ENCODE peak calls at places on chromosomes 6 and 20, in six cellular contexts. S is breast epithelium, U is ovary, L is heart right ventricle, H is HepG2, J is astrocyte of the spinal cord. C is an unnamed sample.

GRCh38 chr6:137197684-137198645 is 21.2 kb downstream of the IFNGR1 start:
- DNase-seq in J (no peak), U (no peak), S (no peak), H (no peak), L (no peak), C (no peak)

GRCh38 chr6:125598422-125598821 is 151.0 kb upstream of the HEY2 start:
- DNase-seq in J (peak; percentile 67), H (no peak), L (peak; percentile 39), S (peak; percentile 50), U (no peak), C (peak; percentile 66)

GRCh38 chr6:134588267-134588666 is 270.4 kb upstream of the SGK1 start:
- DNase-seq in H (no peak), L (no peak), S (no peak), U (no peak), J (no peak), C (no peak)

GRCh38 chr6:137227872-137228302 is 8.7 kb upstream of the IFNGR1 start:
- DNase-seq in S (no peak), L (no peak), H (no peak), U (no peak), J (no peak), C (no peak)

GRCh38 chr6:3406362-3406809 is 50.5 kb downstream of the SLC22A23 start:
- DNase-seq in U (no peak), H (no peak), J (no peak), L (no peak), S (no peak), C (no peak)

GRCh38 chr6:1970151-1970561 is 275.2 kb downstream of the GMDS start:
- DNase-seq in L (no peak), H (no peak), U (no peak), J (no peak), S (no peak), C (no peak)

GRCh38 chr6:127343753-127344659 is 597 bp upstream of the ECHDC1 start:
- DNase-seq in L (no peak), U (no peak), J (peak; percentile 55), S (no peak), H (peak; percentile 25), C (no peak)

GRCh38 chr6:90199900-90200299 is 96.7 kb downstream of the BACH2 start:
- DNase-seq in J (no peak), S (no peak), H (no peak), U (no peak), L (no peak), C (no peak)

GRCh38 chr6:33359331-33359730 is 32.3 kb upstream of the KIFC1 start:
- DNase-seq in L (no peak), S (no peak), U (no peak), H (no peak), J (no peak), C (no peak)

GRCh38 chr6:4698901-4699659 is 77.1 kb upstream of the CDYL start:
- DNase-seq in L (no peak), U (no peak), H (no peak), J (peak; percentile 15), S (no peak), C (no peak)

GRCh38 chr20:8523684-8524083 is 391.6 kb downstream of the PLCB1 start:
- DNase-seq in L (no peak), U (no peak), H (no peak), J (no peak), S (no peak), C (no peak)

GRCh38 chr6:39961178-39961577 is 26.9 kb upstream of the MOCS1 start:
- DNase-seq in S (no peak), L (peak; percentile 30), H (no peak), J (no peak), U (no peak), C (peak; percentile 44)

GRCh38 chr6:133809406-133809805 is 79.5 kb upstream of the TCF21 start:
- DNase-seq in H (no peak), L (no peak), U (no peak), J (peak; percentile 19), S (no peak), C (peak; percentile 54)

DNA sequence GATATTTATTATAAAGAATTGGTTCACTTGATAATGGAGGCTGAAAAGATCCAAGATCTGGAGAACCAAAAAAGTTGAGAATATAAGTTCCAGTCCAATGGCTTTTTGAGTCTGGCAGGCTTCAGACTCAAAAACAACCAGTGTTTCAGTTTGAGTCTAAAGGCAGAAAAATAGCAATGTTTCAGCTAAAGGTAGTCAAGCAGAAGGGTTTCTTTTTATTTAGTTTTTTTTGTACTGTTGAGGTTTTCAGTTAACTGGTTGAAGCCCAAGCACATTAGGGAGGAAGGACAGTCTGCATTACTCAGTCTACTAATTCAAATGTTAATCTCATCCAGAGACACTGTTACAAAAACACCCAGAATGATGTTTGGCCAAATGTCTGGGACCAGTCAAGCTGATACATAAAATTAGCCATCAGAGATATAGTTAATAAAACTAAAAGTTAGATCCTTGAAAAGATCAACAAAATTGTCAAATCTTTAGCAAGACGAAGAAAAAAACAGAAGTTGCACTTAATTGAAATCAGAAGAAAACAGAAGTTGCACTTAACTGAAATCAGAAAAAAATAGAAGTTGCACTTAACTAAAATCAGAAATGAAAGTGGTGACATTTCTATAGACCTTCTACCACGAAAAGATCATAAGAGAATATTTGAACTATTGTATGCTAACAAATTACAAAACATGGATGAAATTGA is 980.3 kb upstream of the FLRT3 start:
- DNase-seq in L (no peak), S (no peak), U (no peak), H (no peak), J (no peak), C (no peak)
- H3K4me3 ChIP-seq in L (no peak overlapping the region), S (no peak overlapping the region), U (no peak overlapping the region), H (no peak overlapping the region), J (no peak overlapping the region), C (no peak overlapping the region)

DNA sequence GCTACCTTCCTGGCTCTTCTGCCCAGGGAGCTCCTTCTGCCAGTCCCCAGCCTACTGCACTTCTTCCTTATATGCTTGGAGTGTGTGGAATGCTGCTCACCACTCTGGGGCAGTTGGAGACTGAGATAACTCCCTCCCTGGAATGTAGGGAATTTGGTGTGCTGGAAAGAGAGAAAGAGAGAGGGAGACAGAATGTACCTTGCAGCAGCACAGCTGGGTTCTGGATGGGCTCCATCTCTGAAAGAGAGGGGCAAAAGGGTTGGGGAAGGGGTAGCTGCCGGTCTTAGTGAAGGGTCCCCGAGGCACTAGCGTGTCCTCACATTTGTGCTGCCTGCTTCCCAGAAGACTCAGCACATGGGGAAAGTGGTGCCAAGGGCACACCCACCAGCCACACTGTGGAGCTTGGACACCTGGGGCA is 40.2 kb upstream of the DDR1 start:
- DNase-seq in U (no peak), J (no peak), L (no peak), H (peak; percentile 40), S (peak; percentile 68), C (no peak)
- TF ChIP-seq CTCF in U (no peak), J (no peak), L (no peak), H (peak; percentile 34), S (no peak), C (no peak)

DNA sequence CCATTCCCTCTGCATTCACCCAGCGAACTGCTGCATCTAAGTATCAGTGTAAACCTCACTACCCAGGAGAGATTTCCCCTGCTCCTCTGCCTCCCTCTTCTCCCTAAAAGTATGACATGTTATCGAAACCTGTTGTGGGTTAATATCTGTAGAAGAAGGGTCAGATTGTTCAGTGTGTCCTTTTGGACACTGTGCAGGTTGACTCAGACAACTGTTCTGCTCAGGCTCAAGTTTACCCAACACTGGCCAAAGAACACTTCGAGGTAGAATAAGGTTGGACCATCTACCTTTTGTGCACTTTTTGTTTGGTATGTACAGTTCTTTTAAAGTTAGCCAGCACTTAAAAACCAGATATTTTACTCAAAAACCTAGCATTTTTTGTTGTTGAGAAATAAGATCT is 4.6 kb downstream of the NT5DC1 start:
- DNase-seq in U (no peak), L (no peak), J (no peak), H (peak; percentile 70), S (no peak), C (no peak)
- H3K4me3 ChIP-seq in U (no peak overlapping the region), L (no peak overlapping the region), J (no peak overlapping the region), H (peak overlapping the region; percentile 41), S (no peak overlapping the region), C (no peak overlapping the region)

DNA sequence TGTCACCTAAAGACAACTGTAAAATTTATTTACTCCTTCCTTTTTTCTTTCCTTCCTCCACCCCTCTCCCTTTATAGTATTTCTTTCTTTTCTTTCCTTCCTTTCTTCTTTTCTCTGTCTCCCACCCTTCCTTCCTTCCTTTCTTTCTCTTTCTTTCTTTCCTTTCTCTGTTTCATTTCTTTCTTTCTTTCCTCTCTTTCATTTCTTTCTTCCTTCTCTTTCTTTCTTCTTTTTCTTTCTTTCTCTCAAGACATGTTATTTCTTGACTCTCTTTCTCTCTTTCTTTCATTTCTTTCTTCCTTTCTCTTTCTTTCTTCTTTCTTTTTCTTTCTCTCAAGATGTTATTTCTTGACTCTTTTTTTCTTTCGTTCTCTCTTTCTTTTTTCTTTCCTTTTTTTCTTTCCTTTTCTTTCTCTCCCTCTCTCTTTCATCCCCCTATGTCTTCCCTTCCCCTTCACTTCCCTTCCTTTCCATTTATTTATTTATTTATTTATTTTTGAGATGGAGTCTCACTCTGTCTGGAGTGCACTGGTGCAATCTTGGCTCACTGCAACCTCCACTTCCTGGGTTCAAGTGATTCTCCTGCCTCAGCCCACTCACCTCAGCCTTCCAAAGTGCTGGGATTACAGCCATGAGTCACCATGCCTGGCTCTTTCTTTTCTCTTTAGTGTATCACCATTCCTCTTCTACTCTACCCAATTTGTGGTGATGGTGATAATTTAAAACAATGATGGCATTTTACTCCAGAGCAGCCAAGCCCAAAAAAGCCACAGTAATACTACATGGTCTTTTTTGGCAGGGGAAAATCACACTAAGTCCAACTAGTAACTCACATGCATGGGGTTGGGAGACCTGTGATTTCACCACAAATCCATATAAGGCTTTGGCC is 188.2 kb downstream of the ADGRG6 start:
- DNase-seq in J (peak; percentile 47), H (no peak), L (no peak), U (no peak), S (no peak), C (no peak)
- TF ChIP-seq CTCF in J (no peak), H (no peak), L (no peak), U (no peak), S (no peak), C (no peak)